ENCODE peak calls at places on chromosomes 7 and 10, in eight cellular contexts. M is sciatic nerve; T is RWPE2; C is effector memory CD8-positive, alpha-beta T cell; B is mucosa of descending colon; J is central memory CD8-positive, alpha-beta T cell; Y is Right ventricle myocardium inferior; S is IMR-90. F is an unnamed sample.

GRCh38 chr10:100158044-100158805 is 27.6 kb downstream of the ERLIN1 start:
- ATAC-seq in B (no peak), J (no peak), M (no peak), C (no peak), S (no peak), T (no peak), Y (no peak), F (no peak)

GRCh38 chr7:121271916-121272315 is 56.9 kb upstream of the WNT16 start:
- ATAC-seq in J (no peak), M (no peak), B (peak; percentile 22), C (no peak), Y (no peak), T (no peak), S (no peak), F (no peak)

GRCh38 chr10:78248651-78249464 is 215.2 kb downstream of the RPS24 start:
- ATAC-seq in J (no peak), S (peak; percentile 87), M (peak; percentile 75), T (peak; percentile 33), Y (no peak), C (no peak), B (peak; percentile 30), F (peak; percentile 75)

GRCh38 chr7:50207251-50207564 is 97.3 kb upstream of the IKZF1 start:
- ATAC-seq in T (no peak), J (no peak), Y (no peak), B (no peak), S (no peak), C (no peak), M (no peak), F (no peak)

GRCh38 chr7:924541-925231 is 29.8 kb downstream of the ADAP1 start:
- ATAC-seq in Y (no peak), M (no peak), S (peak; percentile 43), C (peak; percentile 4), J (no peak), B (no peak), T (peak; percentile 23), F (no peak)

GRCh38 chr7:77679608-77680007 is 16.7 kb upstream of the RSBN1L start:
- ATAC-seq in S (no peak), T (peak; percentile 41), Y (no peak), C (no peak), J (no peak), B (peak; percentile 87), M (no peak), F (no peak)

GRCh38 chr7:104252409-104253134 is 44.8 kb upstream of the ORC5 start:
- ATAC-seq in B (peak; percentile 36), J (no peak), Y (peak; percentile 57), S (no peak), T (peak; percentile 53), M (no peak), C (no peak), F (no peak)

GRCh38 chr7:83001362-83002040 is 161.2 kb downstream of the PCLO start:
- ATAC-seq in T (peak; percentile 45), B (no peak), S (no peak), Y (no peak), M (no peak), J (no peak), C (no peak), F (no peak)

GRCh38 chr7:44846816-44847508 is 925 bp downstream of the H2AZ2 start:
- ATAC-seq in J (no peak), B (no peak), Y (no peak), C (no peak), T (no peak), M (no peak), S (no peak), F (no peak)

GRCh38 chr7:128938524-128939074 is 872 bp downstream of the IRF5 start:
- ATAC-seq in T (peak; percentile 26), Y (peak; percentile 16), B (peak; percentile 30), M (peak; percentile 54), S (peak; percentile 30), C (peak; percentile 38), J (no peak), F (peak; percentile 13)

GRCh38 chr10:34305189-34305588 is 509.9 kb downstream of the PARD3 start:
- ATAC-seq in C (no peak), M (no peak), J (no peak), S (no peak), T (peak; percentile 33), Y (no peak), B (peak; percentile 65), F (no peak)

GRCh38 chr7:90945104-90945752 is 319.0 kb upstream of the FZD1 start:
- ATAC-seq in C (no peak), S (peak; percentile 60), B (peak; percentile 55), M (peak; percentile 86), T (no peak), Y (peak; percentile 83), J (no peak), F (peak; percentile 60)

GRCh38 chr10:98408799-98409198 is 6.2 kb downstream of the PYROXD2 start:
- ATAC-seq in S (no peak), C (peak; percentile 76), B (no peak), T (no peak), M (no peak), Y (no peak), J (peak; percentile 91), F (no peak)

GRCh38 chr10:104329754-104330153 is 8.5 kb downstream of the ITPRIP start:
- ATAC-seq in M (no peak), C (no peak), S (peak; percentile 1), Y (no peak), T (peak; percentile 9), B (no peak), J (no peak), F (peak; percentile 0)

GRCh38 chr10:111146025-111146640 is 69.3 kb downstream of the ADRA2A start:
- ATAC-seq in C (peak; percentile 31), M (no peak), S (no peak), T (no peak), B (no peak), Y (no peak), J (no peak), F (no peak)

GRCh38 chr7:1027285-1028043 is 16.9 kb upstream of the GPR146 start:
- ATAC-seq in B (no peak), T (peak; percentile 2), S (peak; percentile 2), C (no peak), J (no peak), M (no peak), Y (no peak), F (no peak)

GRCh38 chr7:37999673-38000072 is 79.2 kb downstream of the EPDR1 start:
- ATAC-seq in B (no peak), Y (no peak), M (peak; percentile 91), C (no peak), T (no peak), S (no peak), J (no peak), F (peak; percentile 80)

GRCh38 chr7:11613292-11613930 is 218.6 kb downstream of the THSD7A start:
- ATAC-seq in Y (no peak), T (no peak), M (no peak), B (no peak), S (no peak), J (no peak), C (no peak), F (no peak)

GRCh38 chr7:158065340-158065739 is 522.3 kb downstream of the PTPRN2 start:
- ATAC-seq in B (no peak), Y (no peak), M (no peak), J (no peak), T (no peak), C (no peak), S (no peak), F (no peak)

GRCh38 chr10:110370005-110370404 is 65.3 kb upstream of the SMNDC1 start:
- ATAC-seq in B (no peak), J (no peak), C (no peak), S (no peak), T (no peak), M (no peak), Y (no peak), F (no peak)

GRCh38 chr7:80401708-80402107 is 110.2 kb downstream of the GNAT3 start:
- ATAC-seq in B (no peak), T (no peak), C (no peak), S (no peak), Y (no peak), M (no peak), J (no peak), F (no peak)

GRCh38 chr7:151109094-151110048 is 23.1 kb downstream of the AGAP3 start:
- ATAC-seq in M (peak; percentile 59), C (no peak), J (no peak), Y (peak; percentile 71), S (no peak), T (no peak), B (peak; percentile 17), F (peak; percentile 54)

GRCh38 chr7:155751409-155751808 is 60.9 kb downstream of the SHH start:
- ATAC-seq in J (no peak), B (no peak), Y (no peak), T (no peak), M (no peak), S (no peak), C (no peak), F (no peak)

GRCh38 chr10:23016636-23017035 is 78.7 kb upstream of the MSRB2 start:
- ATAC-seq in C (no peak), Y (no peak), J (no peak), M (no peak), T (no peak), S (no peak), B (no peak), F (no peak)

GRCh38 chr7:8056431-8056830 is 87.8 kb downstream of the GLCCI1 start:
- ATAC-seq in T (no peak), J (no peak), S (no peak), M (no peak), Y (no peak), C (no peak), B (no peak), F (no peak)

GRCh38 chr7:74070619-74070920 is 13.0 kb upstream of the LIMK1 start:
- ATAC-seq in J (no peak), S (no peak), B (no peak), Y (no peak), C (no peak), T (no peak), M (no peak), F (peak; percentile 31)

GRCh38 chr10:26215923-26216576 is 524 bp upstream of the GAD2 start:
- ATAC-seq in S (no peak), J (no peak), C (no peak), B (peak; percentile 19), T (peak; percentile 77), Y (no peak), M (no peak), F (no peak)

GRCh38 chr7:157299613-157300405 is 37.0 kb upstream of the DNAJB6 start:
- ATAC-seq in B (peak; percentile 21), T (peak; percentile 88), C (peak; percentile 62), Y (peak; percentile 35), J (peak; percentile 34), M (peak; percentile 8), S (no peak), F (no peak)

GRCh38 chr10:129365767-129366400 is 101.2 kb upstream of the MGMT start:
- ATAC-seq in Y (no peak), B (no peak), J (no peak), M (no peak), S (no peak), C (no peak), T (no peak), F (no peak)

GRCh38 chr10:17851611-17852010 is 42.5 kb downstream of the MRC1 start:
- ATAC-seq in S (no peak), C (no peak), J (no peak), T (no peak), Y (no peak), B (no peak), M (peak; percentile 71), F (no peak)

GRCh38 chr7:155291045-155291530 is 6.6 kb upstream of the INSIG1 start:
- ATAC-seq in M (no peak), J (no peak), S (peak; percentile 77), T (peak; percentile 66), C (no peak), B (peak; percentile 95), Y (no peak), F (peak; percentile 32)

GRCh38 chr7:87210506-87210905 is 9.0 kb downstream of the TMEM243 start:
- ATAC-seq in J (no peak), C (no peak), Y (no peak), M (no peak), T (no peak), B (no peak), S (no peak), F (no peak)

GRCh38 chr7:92968502-92968901 is 132.1 kb upstream of the CDK6 start:
- ATAC-seq in J (no peak), Y (no peak), S (no peak), M (no peak), C (no peak), T (peak; percentile 58), B (no peak), F (no peak)

GRCh38 chr7:78720066-78720465 is 733.4 kb downstream of the MAGI2 start:
- ATAC-seq in T (no peak), C (no peak), Y (peak; percentile 74), S (no peak), B (no peak), M (no peak), J (no peak), F (no peak)

F was measured in gastroesophageal sphincter.